ENCODE peak calls at places on chromosomes 16 and 17, in ten cellular contexts. H, A, V, R, B, S, D, M, P and U are unnamed samples.

GRCh38 chr17:14337596-14338079 is 36.8 kb downstream of the HS3ST3B1 start:
- DNase-seq in P (no peak), R (no peak), B (no peak), H (no peak), V (no peak), A (no peak), M (no peak), D (no peak), S (no peak), U (no peak)

GRCh38 chr17:40069751-40070643 is 7.2 kb downstream of the THRA start:
- DNase-seq in D (peak), V (no peak), M (peak), H (no peak), B (peak), P (no peak), A (no peak), R (peak), S (peak), U (no peak)

GRCh38 chr16:77877712-77878111 is 89.3 kb downstream of the VAT1L start:
- DNase-seq in S (no peak), M (no peak), P (peak), R (no peak), V (no peak), D (no peak), A (no peak), H (no peak), B (peak), U (no peak)

GRCh38 chr16:68446941-68447675 is 1.2 kb downstream of the SMPD3 start:
- DNase-seq in D (no peak), R (no peak), S (peak), H (peak), P (no peak), M (no peak), B (no peak), V (no peak), A (no peak), U (peak)

GRCh38 chr17:60354223-60354622 is 37.7 kb downstream of the USP32 start:
- DNase-seq in P (peak), R (no peak), M (no peak), B (peak), D (peak), V (no peak), S (no peak), A (no peak), H (no peak), U (no peak)

GRCh38 chr16:74710401-74710800 is 9.7 kb upstream of the MLKL start:
- DNase-seq in V (no peak), S (no peak), D (no peak), A (no peak), B (no peak), M (no peak), P (no peak), R (no peak), H (no peak), U (no peak)

GRCh38 chr17:15955793-15956541 is 11.0 kb downstream of the ADORA2B start:
- DNase-seq in P (no peak), S (no peak), M (no peak), R (peak), V (no peak), A (no peak), H (no peak), D (no peak), B (no peak), U (no peak)

GRCh38 chr16:56824335-56824734 is 40.7 kb upstream of the SLC12A3 start:
- DNase-seq in S (no peak), V (no peak), M (peak), P (no peak), A (no peak), B (no peak), H (peak), R (no peak), D (no peak), U (no peak)

GRCh38 chr16:80743772-80744171 is 60.6 kb downstream of the CDYL2 start:
- DNase-seq in S (no peak), A (no peak), R (no peak), V (no peak), B (no peak), P (no peak), M (no peak), D (no peak), H (no peak), U (no peak)

GRCh38 chr16:4702466-4702808 is 9.1 kb downstream of the NUDT16L1 start:
- DNase-seq in A (no peak), V (no peak), R (no peak), P (no peak), H (no peak), M (no peak), B (no peak), S (no peak), D (no peak), U (no peak)

GRCh38 chr17:48625502-48626201 is 506 bp downstream of the HOXB9 start:
- DNase-seq in H (no peak), S (no peak), D (no peak), V (no peak), P (no peak), M (peak), R (peak), A (no peak), B (no peak), U (no peak)

GRCh38 chr17:72305964-72306551 is 185.2 kb downstream of the SOX9 start:
- DNase-seq in B (peak), H (no peak), R (no peak), M (no peak), P (no peak), D (peak), A (no peak), S (no peak), V (no peak), U (no peak)

GRCh38 chr16:80841231-80841630 is 36.8 kb upstream of the CDYL2 start:
- DNase-seq in B (no peak), V (no peak), D (no peak), A (no peak), S (no peak), M (no peak), R (no peak), H (no peak), P (no peak), U (no peak)

GRCh38 chr16:63690267-63690666 is 1431.6 kb downstream of the CDH11 start:
- DNase-seq in A (no peak), R (no peak), D (no peak), S (no peak), V (no peak), P (no peak), H (no peak), M (no peak), B (no peak), U (no peak)

GRCh38 chr17:17682293-17682736 is 1.1 kb downstream of the RAI1 start:
- DNase-seq in R (peak), D (no peak), P (no peak), V (no peak), A (peak), S (peak), B (no peak), M (no peak), H (peak), U (no peak)

GRCh38 chr17:72826602-72827001 is 265.9 kb downstream of the SLC39A11 start:
- DNase-seq in D (peak), P (no peak), V (no peak), H (no peak), B (peak), A (no peak), S (no peak), M (no peak), R (no peak), U (no peak)

GRCh38 chr16:74730049-74730683 is 29.5 kb upstream of the MLKL start:
- DNase-seq in V (no peak), R (no peak), P (no peak), B (no peak), H (no peak), S (no peak), A (peak), M (no peak), D (no peak), U (no peak)

GRCh38 chr17:58786586-58787295 is 31.1 kb downstream of the PPM1E start:
- DNase-seq in D (peak), P (peak), M (peak), B (peak), A (peak), V (no peak), R (no peak), S (no peak), H (no peak), U (no peak)

GRCh38 chr17:58084317-58084981 is 1.2 kb downstream of the DYNLL2 start:
- DNase-seq in B (peak), P (no peak), R (peak), M (peak), V (no peak), H (no peak), S (peak), A (peak), D (peak), U (no peak)

GRCh38 chr17:83005639-83006038 is 73.8 kb upstream of the METRNL start:
- DNase-seq in D (no peak), M (no peak), A (no peak), P (no peak), V (no peak), B (no peak), H (no peak), S (no peak), R (peak), U (peak)

GRCh38 chr17:57986841-57987581 is 1.0 kb downstream of the VEZF1 start:
- DNase-seq in M (peak), D (peak), V (no peak), B (peak), S (peak), R (peak), A (peak), H (peak), P (peak), U (peak)

GRCh38 chr17:29645516-29646051 is 22.9 kb upstream of the CORO6 start:
- DNase-seq in A (no peak), V (peak), D (peak), B (peak), P (peak), H (no peak), R (no peak), S (peak), M (no peak), U (peak)

GRCh38 chr17:39580082-39580468 is 27.6 kb downstream of the NEUROD2 start:
- DNase-seq in B (no peak), R (no peak), H (no peak), A (no peak), P (no peak), D (no peak), V (no peak), S (no peak), M (no peak), U (no peak)

GRCh38 chr16:47198180-47198575 is 54.4 kb upstream of the NETO2 start:
- DNase-seq in B (peak), M (peak), V (no peak), S (no peak), H (no peak), D (no peak), P (no peak), A (no peak), R (no peak), U (no peak)

GRCh38 chr17:17325228-17325627 is 22.1 kb downstream of the NT5M start:
- DNase-seq in D (no peak), R (peak), V (no peak), M (no peak), S (no peak), A (no peak), H (no peak), B (no peak), P (no peak), U (no peak)

GRCh38 chr16:67917852-67918236 is 13.8 kb downstream of the CTRL start:
- DNase-seq in R (no peak), M (peak), A (no peak), D (peak), H (no peak), B (peak), V (no peak), P (no peak), S (no peak), U (no peak)

GRCh38 chr16:50251375-50252081 is 14.8 kb upstream of the ADCY7 start:
- DNase-seq in R (no peak), H (no peak), V (no peak), P (peak), S (peak), A (no peak), D (peak), B (peak), M (no peak), U (no peak)

GRCh38 chr16:4521971-4522623 is 16.5 kb downstream of the CDIP1 start:
- DNase-seq in R (no peak), B (peak), V (no peak), P (no peak), A (no peak), D (no peak), H (no peak), M (peak), S (no peak), U (no peak)

GRCh38 chr17:67260051-67260987 is 15.3 kb upstream of the HELZ start:
- DNase-seq in R (no peak), V (no peak), M (peak), S (no peak), H (no peak), A (no peak), B (peak), D (peak), P (no peak), U (peak)

GRCh38 chr16:75580-76501 is 2.2 kb upstream of the MPG start:
- DNase-seq in S (peak), P (no peak), B (peak), R (peak), D (peak), M (peak), V (peak), A (peak), H (peak), U (peak)

GRCh38 chr16:4917117-4917516 is 19.8 kb downstream of the PPL start:
- DNase-seq in H (no peak), P (no peak), R (no peak), B (peak), M (no peak), D (peak), A (no peak), S (no peak), V (no peak), U (no peak)

GRCh38 chr16:14389359-14389758 is 240.7 kb downstream of the PARN start:
- DNase-seq in A (no peak), H (no peak), B (no peak), S (no peak), M (no peak), D (no peak), P (no peak), R (no peak), V (no peak), U (no peak)

GRCh38 chr17:43871947-43872690 is 25.1 kb downstream of the CD300LG start:
- DNase-seq in B (no peak), M (no peak), S (no peak), P (no peak), R (peak), V (no peak), A (no peak), D (no peak), H (no peak), U (no peak)

GRCh38 chr16:85947511-85948509 is 48.8 kb downstream of the IRF8 start:
- DNase-seq in H (no peak), B (no peak), R (no peak), P (no peak), D (no peak), V (no peak), A (no peak), M (no peak), S (no peak), U (no peak)

GRCh38 chr17:12062249-12062648 is 41.6 kb downstream of the MAP2K4 start:
- DNase-seq in M (no peak), S (no peak), P (no peak), A (no peak), D (no peak), V (no peak), H (no peak), B (no peak), R (no peak), U (no peak)

GRCh38 chr16:8511464-8511863 is 78.8 kb downstream of the TMEM114 start:
- DNase-seq in S (no peak), D (no peak), A (no peak), M (no peak), B (no peak), H (no peak), P (no peak), V (no peak), R (no peak), U (no peak)

GRCh38 chr17:56185905-56186783 is 32.9 kb downstream of the ANKFN1 start:
- DNase-seq in V (no peak), B (peak), A (no peak), M (no peak), R (no peak), D (peak), H (no peak), P (peak), S (no peak), U (no peak)

GRCh38 chr17:79047923-79048825 is 24.2 kb downstream of the C1QTNF1 start:
- DNase-seq in M (no peak), P (no peak), B (no peak), H (no peak), R (no peak), V (no peak), S (no peak), D (no peak), A (no peak), U (no peak)

DNA sequence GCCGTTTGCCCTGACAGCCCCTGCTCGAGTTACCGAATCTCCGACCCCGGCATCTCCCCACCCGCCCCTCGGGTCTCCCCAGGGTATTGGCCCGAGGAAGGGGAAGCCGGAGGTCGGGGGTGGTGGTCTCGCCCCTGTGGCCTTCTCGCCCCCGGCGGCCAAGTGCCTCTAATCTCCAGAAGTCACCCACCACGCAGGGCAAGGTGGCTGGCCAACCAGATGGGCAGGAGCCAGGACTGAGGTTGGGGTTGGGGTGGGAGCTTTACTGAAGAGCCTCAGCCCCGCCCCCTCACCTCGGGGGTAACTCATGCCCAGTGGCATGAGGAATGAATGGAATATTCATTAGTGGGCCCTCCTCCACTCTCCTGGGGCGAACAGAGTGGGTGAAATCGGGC is 634 bp downstream of the DHRS11 start:
- DNase-seq in S (peak), M (peak), P (no peak), R (peak), B (no peak), H (no peak), D (no peak), V (no peak), A (peak), U (peak)
- TF ChIP-seq CTCF in S (no peak), M (no peak), P (no peak), R (no peak), B (no peak), H (no peak), D (no peak), V (no peak), A (no peak), U (no peak)

GRCh38 chr17:35743911-35744328 is 9.1 kb downstream of the GAS2L2 start:
- DNase-seq in D (peak), R (peak), A (no peak), V (no peak), S (peak), P (no peak), B (peak), M (peak), H (peak), U (no peak)
- TF ChIP-seq CTCF in D (no peak), R (no peak), A (no peak), V (no peak), S (no peak), P (no peak), B (no peak), M (no peak), H (no peak), U (no peak)

DNA sequence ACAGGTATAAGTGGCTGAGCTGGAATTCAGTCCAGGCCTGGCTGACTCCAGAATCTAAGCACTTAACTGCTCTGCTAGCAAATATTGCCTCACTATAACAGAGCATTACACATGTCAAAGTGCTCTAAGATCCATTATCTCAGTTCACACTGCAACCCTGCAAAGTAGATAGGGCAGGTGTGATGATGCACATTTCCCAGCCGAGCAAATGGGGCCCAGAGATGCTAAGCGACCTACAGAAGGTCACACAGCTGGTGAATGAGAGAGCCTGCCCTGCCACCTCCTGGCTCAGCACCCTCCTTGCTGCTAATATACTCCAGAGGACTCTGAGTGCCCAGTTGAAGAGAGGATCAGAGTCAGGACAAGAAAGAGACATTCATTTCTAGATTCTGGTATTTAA is 73.6 kb upstream of the CCL1 start:
- DNase-seq in H (no peak), B (no peak), M (no peak), A (no peak), D (no peak), V (no peak), S (no peak), R (no peak), P (no peak), U (no peak)
- TF ChIP-seq CTCF in H (no peak), B (no peak), M (no peak), A (no peak), D (no peak), V (no peak), S (no peak), R (peak), P (no peak), U (no peak)

GRCh38 chr17:41912925-41913324 is 5.8 kb downstream of the ACLY start:
- DNase-seq in D (no peak), M (no peak), A (no peak), S (no peak), P (no peak), R (no peak), V (no peak), B (no peak), H (no peak), U (no peak)
- TF ChIP-seq CTCF in D (peak), M (no peak), A (no peak), S (no peak), P (peak), R (peak), V (no peak), B (peak), H (no peak), U (no peak)

DNA sequence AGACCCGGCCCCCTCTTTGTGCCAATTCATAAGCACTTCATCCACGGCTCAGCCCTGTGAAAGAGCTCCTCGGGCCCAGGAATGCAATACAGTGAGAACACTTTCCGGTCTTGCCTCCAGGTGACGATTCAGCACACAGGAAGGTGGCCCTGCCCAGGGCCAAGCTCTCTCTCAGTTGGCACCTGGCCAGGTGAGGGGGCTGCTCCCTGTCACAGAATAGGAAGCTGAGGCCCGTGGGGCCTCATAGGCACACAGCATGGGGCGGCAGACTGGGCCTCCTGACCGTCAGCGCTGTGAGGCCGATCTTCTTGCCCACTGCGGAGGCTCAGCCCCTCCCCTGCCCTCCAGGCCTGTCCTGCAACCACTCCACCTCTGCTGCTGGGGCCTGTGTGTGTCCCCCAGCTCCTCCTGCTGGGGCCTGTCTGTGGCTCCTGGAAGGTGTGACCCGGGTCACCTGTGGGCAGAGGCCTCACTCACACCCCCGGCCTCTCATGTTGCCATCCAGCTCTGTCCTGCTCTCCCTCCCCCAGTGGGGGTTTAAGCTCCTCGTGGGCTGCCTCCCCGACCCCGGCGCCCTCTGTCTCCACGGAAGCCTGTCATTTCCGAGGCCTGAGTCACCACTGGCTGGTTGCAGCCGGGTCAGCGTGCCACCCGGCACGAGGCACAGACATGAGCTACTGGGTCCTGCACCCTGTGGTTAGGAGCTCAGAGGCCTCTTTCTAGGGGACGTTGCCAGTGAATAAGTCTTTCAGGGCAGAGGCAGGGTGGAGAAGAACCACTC is 114.4 kb downstream of the SEC14L1 start:
- DNase-seq in H (no peak), V (no peak), D (peak), S (no peak), R (peak), A (no peak), P (peak), M (no peak), B (peak), U (no peak)
- TF ChIP-seq CTCF in H (no peak), V (no peak), D (no peak), S (no peak), R (peak), A (no peak), P (no peak), M (no peak), B (no peak), U (no peak)